ENCODE peak calls at places on chromosomes 13 and 19, in six cellular contexts. J, G, K, N, O and L are unnamed samples.

GRCh38 chr13:20457670-20458069 is 68.0 kb downstream of the CRYL1 start:
- DNase-seq in J (no peak), O (no peak), G (no peak), N (no peak), K (no peak), L (no peak)

GRCh38 chr13:30061217-30061616 is 210.8 kb upstream of the UBL3 start:
- DNase-seq in K (no peak), O (no peak), J (no peak), N (no peak), G (no peak), L (no peak)

GRCh38 chr19:55383789-55384575 is at the start of gene TMEM238:
- DNase-seq in N (peak), K (peak), J (peak), O (no peak), G (peak), L (peak)

GRCh38 chr13:95485045-95485517 is 67.4 kb upstream of the CLDN10 start:
- DNase-seq in K (no peak), G (no peak), N (no peak), O (no peak), J (no peak), L (no peak)

GRCh38 chr13:26919311-26919710 is 158.7 kb upstream of the GPR12 start:
- DNase-seq in K (no peak), J (no peak), N (no peak), G (peak), O (no peak), L (no peak)

GRCh38 chr13:104014803-104015645 is 948.8 kb upstream of the SLC10A2 start:
- DNase-seq in K (no peak), J (no peak), N (no peak), O (no peak), G (no peak), L (peak)

GRCh38 chr13:33108620-33109019 is 92.4 kb downstream of the KL start:
- DNase-seq in G (no peak), K (no peak), N (no peak), J (no peak), O (no peak), L (no peak)

GRCh38 chr19:22601906-22602630 is 32.1 kb upstream of the ZNF492 start:
- DNase-seq in O (no peak), K (no peak), J (no peak), N (no peak), G (no peak), L (no peak)

GRCh38 chr13:93535256-93535655 is 308.6 kb downstream of the GPC6 start:
- DNase-seq in G (no peak), N (no peak), K (no peak), J (no peak), O (no peak), L (no peak)

GRCh38 chr13:94657167-94657566 is 55.2 kb downstream of the SOX21 start:
- DNase-seq in O (no peak), G (no peak), N (no peak), J (no peak), K (no peak), L (no peak)